ENCODE peak calls at places on chromosomes 1 and 21, in eight cellular contexts. F, C, Q, I, U, J, H and L are unnamed samples. For H3K9me3, the result is how much of the 10 kb centered on the place peaks cover.

GRCh38 chr21:16389622-16390021 is 659.8 kb downstream of the USP25 start:
- DNase-seq in F (no peak), C (no peak), Q (no peak), I (no peak), U (no peak), J (no peak), H (no peak), L (no peak)

GRCh38 chr1:51325878-51326755 is 4.2 kb downstream of the TTC39A start:
- DNase-seq in F (no peak), C (no peak), Q (no peak), I (no peak), U (no peak), J (no peak), H (no peak), L (no peak)

GRCh38 chr1:153962088-153963029 is 978 bp downstream of the SLC39A1 start:
- DNase-seq in F (peak), C (peak), Q (peak), I (no peak), U (no peak), J (no peak), H (peak), L (peak)

GRCh38 chr1:203663294-203663693 is 36.7 kb downstream of the ATP2B4 start:
- DNase-seq in F (no peak), C (no peak), Q (peak), I (peak), U (no peak), J (no peak), H (no peak), L (no peak)

GRCh38 chr1:237542525-237543418 is 347.9 kb downstream of the ZP4 start:
- DNase-seq in F (no peak), C (no peak), Q (no peak), I (no peak), U (no peak), J (no peak), H (no peak), L (no peak)

GRCh38 chr1:245751671-245752070 is 596.9 kb downstream of the KIF26B start:
- DNase-seq in F (no peak), C (no peak), Q (no peak), I (peak), U (no peak), J (no peak), H (no peak), L (no peak)

GRCh38 chr1:156882543-156882942 is 11.0 kb upstream of the PEAR1 start:
- DNase-seq in F (no peak), C (no peak), Q (no peak), I (no peak), U (no peak), J (no peak), H (no peak), L (no peak)

GRCh38 chr1:22428672-22429071 is 23.0 kb upstream of the ZBTB40 start:
- DNase-seq in F (no peak), C (no peak), Q (peak), I (peak), U (no peak), J (no peak), H (no peak), L (no peak)

GRCh38 chr1:20080441-20081330 is 10.7 kb downstream of the PLA2G5 start:
- DNase-seq in F (no peak), C (no peak), Q (peak), I (no peak), U (no peak), J (no peak), H (no peak), L (no peak)

GRCh38 chr1:57752847-57753246 is 329.0 kb upstream of the DAB1 start:
- DNase-seq in F (no peak), C (no peak), Q (no peak), I (no peak), U (no peak), J (no peak), H (no peak), L (no peak)

GRCh38 chr1:32703479-32704291 is 1.1 kb upstream of the SYNC start:
- DNase-seq in F (no peak), C (no peak), Q (peak), I (peak), U (no peak), J (no peak), H (no peak), L (peak)

GRCh38 chr1:173315296-173315695 is 108.2 kb upstream of the TNFSF4 start:
- DNase-seq in F (no peak), C (no peak), Q (no peak), I (no peak), U (no peak), J (no peak), H (no peak), L (no peak)

GRCh38 chr1:152623203-152623844 is 421 bp upstream of the LCE3A start:
- DNase-seq in F (no peak), C (no peak), Q (peak), I (no peak), U (no peak), J (no peak), H (no peak), L (no peak)
- H3K9me3 ChIP-seq in F (under half), C (under half), Q (under half), I (under half), U (under half), J (under half), H (under half), L (under half)

GRCh38 chr1:5329068-5329739 is 663.0 kb downstream of the NPHP4 start:
- DNase-seq in F (no peak), C (no peak), Q (no peak), I (no peak), U (no peak), J (no peak), H (no peak), L (peak)

GRCh38 chr1:5331101-5331500 is 661.1 kb downstream of the NPHP4 start:
- DNase-seq in F (no peak), C (no peak), Q (no peak), I (no peak), U (no peak), J (no peak), H (no peak), L (no peak)

GRCh38 chr1:5338466-5338865 is 653.8 kb downstream of the NPHP4 start:
- DNase-seq in F (no peak), C (no peak), Q (no peak), I (no peak), U (no peak), J (no peak), H (no peak), L (no peak)

GRCh38 chr1:5333326-5333725 is 658.9 kb downstream of the NPHP4 start:
- DNase-seq in F (no peak), C (no peak), Q (no peak), I (no peak), U (no peak), J (no peak), H (peak), L (no peak)
- H3K9me3 ChIP-seq in F (under half), C (under half), Q (under half), I (under half), U (under half), J (under half), H (under half), L (under half)

GRCh38 chr1:89688607-89689006 is 55.7 kb downstream of the LRRC8C start:
- DNase-seq in F (no peak), C (no peak), Q (no peak), I (no peak), U (no peak), J (no peak), H (no peak), L (no peak)
- H3K9me3 ChIP-seq in F (under half), C (under half), Q (under half), I (under half), U (under half), J (under half), H (under half), L (under half)

GRCh38 chr1:3963554-3963953 is 63.5 kb upstream of the C1orf174 start:
- DNase-seq in F (no peak), C (no peak), Q (no peak), I (no peak), U (no peak), J (no peak), H (no peak), L (no peak)

GRCh38 chr1:3955196-3955772 is 55.2 kb upstream of the C1orf174 start:
- DNase-seq in F (no peak), C (no peak), Q (no peak), I (no peak), U (no peak), J (no peak), H (no peak), L (no peak)

GRCh38 chr1:3954391-3955160 is 54.5 kb upstream of the C1orf174 start:
- DNase-seq in F (no peak), C (no peak), Q (no peak), I (no peak), U (no peak), J (peak), H (no peak), L (peak)

GRCh38 chr1:3956527-3957170 is 56.6 kb upstream of the C1orf174 start:
- DNase-seq in F (no peak), C (no peak), Q (peak), I (no peak), U (no peak), J (no peak), H (no peak), L (no peak)

GRCh38 chr1:3959361-3959760 is 59.3 kb upstream of the C1orf174 start:
- DNase-seq in F (no peak), C (no peak), Q (no peak), I (no peak), U (no peak), J (no peak), H (no peak), L (no peak)
- H3K9me3 ChIP-seq in F (under half), C (under half), Q (under half), I (under half), U (under half), J (under half), H (under half), L (under half)

GRCh38 chr1:31458287-31458896 is 45.4 kb downstream of the SERINC2 start:
- DNase-seq in F (no peak), C (no peak), Q (no peak), I (no peak), U (no peak), J (no peak), H (no peak), L (no peak)
- H3K9me3 ChIP-seq in F (under half), C (under half), Q (under half), I (under half), U (under half), J (under half), H (under half), L (under half)

DNA sequence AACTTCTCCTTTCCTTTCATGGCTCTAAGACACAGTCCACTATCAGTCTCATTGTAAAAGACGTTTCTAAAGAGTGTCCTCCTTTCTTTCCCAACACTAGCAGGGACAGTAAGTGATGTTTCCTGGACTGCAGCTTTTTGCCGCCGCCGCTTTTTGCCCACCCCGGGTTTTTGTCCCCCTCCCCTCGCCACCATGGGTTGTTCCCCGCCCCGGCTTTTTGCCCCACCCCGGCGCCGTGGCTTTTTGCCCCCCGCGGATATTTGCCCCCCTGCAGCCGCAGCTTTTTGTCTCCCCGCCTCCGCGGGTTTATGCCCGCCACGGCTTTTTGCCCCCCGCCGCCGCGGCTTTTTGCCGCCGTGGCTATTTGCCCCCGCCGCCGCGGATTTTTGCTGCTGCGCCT is 95.2 kb downstream of the TPTE start:
- DNase-seq in F (no peak), C (no peak), Q (no peak), I (no peak), U (no peak), J (no peak), H (no peak), L (no peak)
- H3K9me3 ChIP-seq in F (under half), C (under half), Q (under half), I (under half), U (under half), J (under half), H (under half), L (under half)

DNA sequence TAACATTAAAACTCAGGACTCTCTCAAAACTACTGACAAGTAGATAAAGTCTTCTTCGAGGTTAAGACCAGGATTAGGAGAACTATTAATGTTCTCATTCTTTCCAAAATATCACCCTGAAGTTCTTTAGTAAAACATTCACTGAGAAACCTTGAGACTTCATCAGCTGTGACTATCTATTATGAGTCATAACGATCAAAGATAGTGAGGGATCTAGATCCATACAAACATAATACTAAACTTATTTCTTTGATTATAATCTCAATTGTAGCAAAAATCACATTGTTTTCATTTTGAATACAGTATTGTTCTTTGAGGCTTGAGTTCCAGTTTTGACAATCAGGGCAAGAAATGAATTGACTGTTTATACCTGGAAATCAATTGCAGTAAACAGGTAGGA is 11.1 kb downstream of the PYHIN1 start:
- DNase-seq in F (no peak), C (no peak), Q (no peak), I (no peak), U (no peak), J (no peak), H (no peak), L (no peak)
- H3K9me3 ChIP-seq in F (under half), C (under half), Q (under half), I (under half), U (under half), J (under half), H (under half), L (under half)

GRCh38 chr1:106536741-106537140 is 519.7 kb upstream of the PRMT6 start:
- DNase-seq in F (no peak), C (no peak), Q (no peak), I (peak), U (no peak), J (no peak), H (no peak), L (no peak)
- H3K9me3 ChIP-seq in F (under half), C (under half), Q (under half), I (under half), U (under half), J (under half), H (under half), L (under half)

GRCh38 chr21:30842990-30843389 is 13.4 kb upstream of the KRTAP7-1 start:
- DNase-seq in F (no peak), C (no peak), Q (no peak), I (no peak), U (no peak), J (no peak), H (no peak), L (no peak)
- H3K9me3 ChIP-seq in F (under half), C (under half), Q (under half), I (under half), U (under half), J (under half), H (under half), L (under half)

GRCh38 chr21:23613014-23613413 is 1994.3 kb downstream of the MRPL39 start:
- DNase-seq in F (no peak), C (no peak), Q (no peak), I (no peak), U (no peak), J (no peak), H (no peak), L (no peak)
- H3K9me3 ChIP-seq in F (under half), C (under half), Q (under half), I (under half), U (under half), J (under half), H (under half), L (under half)